ENCODE peak calls at places on chromosome 6, in four cellular contexts. K, B, N and Z are unnamed samples.

GRCh38 chr6:24524801-24525200 is 30.0 kb downstream of the ALDH5A1 start:
- DNase-seq in B (peak; percentile 35), K (peak; percentile 15), N (peak; percentile 19), Z (no peak)

GRCh38 chr6:11423667-11424066 is 113.9 kb upstream of the TMEM170B start:
- DNase-seq in N (no peak), K (no peak), B (no peak), Z (no peak)

GRCh38 chr6:53348436-53349208 is at the start of gene ELOVL5:
- DNase-seq in B (no peak), N (peak; percentile 95), K (peak; percentile 95), Z (peak; percentile 90)

GRCh38 chr6:134714679-134715078 is 235.2 kb downstream of the ALDH8A1 start:
- DNase-seq in K (no peak), B (no peak), N (no peak), Z (no peak)

GRCh38 chr6:134896881-134897280 is 53.0 kb downstream of the ALDH8A1 start:
- DNase-seq in K (no peak), B (no peak), N (no peak), Z (no peak)

GRCh38 chr6:165985281-165985925 is 182.2 kb downstream of the TBXT start:
- DNase-seq in K (no peak), B (no peak), N (no peak), Z (no peak)

GRCh38 chr6:144877118-144877517 is 592.0 kb downstream of the UTRN start:
- DNase-seq in N (no peak), B (no peak), K (no peak), Z (no peak)

GRCh38 chr6:67467341-67467740 is 1167.7 kb upstream of the ADGRB3 start:
- DNase-seq in B (no peak), N (no peak), K (no peak), Z (no peak)

GRCh38 chr6:104639671-104640070 is 220.0 kb downstream of the HACE1 start:
- DNase-seq in B (no peak), N (no peak), K (no peak), Z (no peak)

GRCh38 chr6:78781001-78781400 is 86.3 kb upstream of the IRAK1BP1 start:
- DNase-seq in K (no peak), B (no peak), N (no peak), Z (no peak)

GRCh38 chr6:75282706-75283105 is 1.9 kb downstream of the TMEM30A start:
- DNase-seq in K (no peak), B (no peak), N (no peak), Z (no peak)

GRCh38 chr6:106475280-106475679 is 114.8 kb downstream of the CRYBG1 start:
- DNase-seq in N (no peak), B (no peak), K (no peak), Z (no peak)

GRCh38 chr6:14533446-14533845 is 415.9 kb downstream of the CD83 start:
- DNase-seq in B (no peak), N (no peak), K (peak; percentile 7), Z (no peak)

GRCh38 chr6:43796910-43797890 is 27.2 kb downstream of the VEGFA start:
- DNase-seq in N (no peak), K (no peak), B (no peak), Z (no peak)

GRCh38 chr6:152682141-152682540 is 15.6 kb upstream of the MYCT1 start:
- DNase-seq in N (no peak), K (no peak), B (no peak), Z (no peak)

GRCh38 chr6:137661601-137662000 is 167.4 kb upstream of the OLIG3 start:
- DNase-seq in B (no peak), K (no peak), N (peak; percentile 63), Z (no peak)